ENCODE peak calls at places on chromosome 18, in nine cellular contexts. K is esophagus squamous epithelium; E is tibial artery; Z is pancreas; Y is psoas muscle; Q is heart left ventricle; C is colonic mucosa; D is H7; H is CD4-positive, CD25-positive, alpha-beta regulatory T cell. U is an unnamed sample.

GRCh38 chr18:48826806-48827205 is 124.0 kb downstream of the SMAD7 start:
- DNase-seq in K (no peak), E (peak; percentile 53), Z (no peak), Y (no peak), Q (peak; percentile 8), C (peak; percentile 9), D (no peak), H (no peak), U (peak; percentile 34)

GRCh38 chr18:58051765-58052460 is 7.9 kb downstream of the NEDD4L start:
- DNase-seq in K (no peak), E (no peak), Z (no peak), Y (no peak), Q (no peak), C (no peak), D (no peak), H (peak; percentile 18), U (no peak)

GRCh38 chr18:59033361-59033760 is 106.3 kb upstream of the SEC11C start:
- DNase-seq in K (no peak), E (no peak), Z (no peak), Y (no peak), Q (no peak), C (no peak), D (no peak), H (no peak), U (no peak)

GRCh38 chr18:3452750-3453539 is 3.0 kb downstream of the TGIF1 start:
- DNase-seq in K (no peak), E (no peak), Z (no peak), Y (no peak), Q (no peak), C (peak; percentile 34), D (no peak), H (no peak), U (no peak)

GRCh38 chr18:67600181-67600631 is 83.7 kb upstream of the DSEL start:
- DNase-seq in K (no peak), E (no peak), Z (no peak), Y (no peak), Q (no peak), C (no peak), D (no peak), H (no peak), U (no peak)

GRCh38 chr18:2805970-2806943 is 40.5 kb upstream of the EMILIN2 start:
- DNase-seq in K (no peak), E (no peak), Z (no peak), Y (no peak), Q (no peak), C (no peak), D (no peak), H (no peak), U (no peak)

GRCh38 chr18:38709122-38709521 is 1143.5 kb upstream of the CELF4 start:
- DNase-seq in K (no peak), E (no peak), Z (no peak), Y (no peak), Q (no peak), C (no peak), D (no peak), H (no peak), U (no peak)

GRCh38 chr18:68822926-68823325 is 25.0 kb downstream of the CCDC102B start:
- DNase-seq in K (no peak), E (no peak), Z (no peak), Y (no peak), Q (no peak), C (no peak), D (no peak), H (no peak), U (no peak)

GRCh38 chr18:25223211-25223610 is 128.8 kb downstream of the ZNF521 start:
- DNase-seq in K (no peak), E (no peak), Z (no peak), Y (no peak), Q (no peak), C (no peak), D (peak; percentile 33), H (no peak), U (no peak)

GRCh38 chr18:50033004-50033403 is 161.9 kb downstream of the MYO5B start:
- DNase-seq in K (no peak), E (no peak), Z (no peak), Y (no peak), Q (no peak), C (no peak), D (no peak), H (no peak), U (no peak)

GRCh38 chr18:47929681-47930085 is 776 bp downstream of the SMAD2 start:
- DNase-seq in K (no peak), E (no peak), Z (no peak), Y (no peak), Q (no peak), C (no peak), D (no peak), H (no peak), U (no peak)

GRCh38 chr18:24560511-24560981 is 100.1 kb downstream of the HRH4 start:
- DNase-seq in K (no peak), E (no peak), Z (no peak), Y (no peak), Q (no peak), C (no peak), D (peak; percentile 19), H (no peak), U (no peak)

GRCh38 chr18:38362286-38362792 is 796.7 kb upstream of the CELF4 start:
- DNase-seq in K (no peak), E (no peak), Z (no peak), Y (no peak), Q (no peak), C (no peak), D (peak; percentile 4), H (no peak), U (no peak)

GRCh38 chr18:6624729-6625308 is 104.7 kb upstream of the ARHGAP28 start:
- DNase-seq in K (no peak), E (no peak), Z (no peak), Y (no peak), Q (no peak), C (no peak), D (no peak), H (no peak), U (no peak)

GRCh38 chr18:6476201-6476600 is 61.5 kb upstream of the L3MBTL4 start:
- DNase-seq in K (no peak), E (no peak), Z (no peak), Y (no peak), Q (no peak), C (no peak), D (no peak), H (no peak), U (no peak)

GRCh38 chr18:58158008-58158407 is 114.0 kb downstream of the NEDD4L start:
- DNase-seq in K (no peak), E (no peak), Z (no peak), Y (no peak), Q (no peak), C (no peak), D (no peak), H (no peak), U (no peak)

GRCh38 chr18:59634096-59634495 is 63.1 kb downstream of the CCBE1 start:
- DNase-seq in K (no peak), E (no peak), Z (no peak), Y (no peak), Q (no peak), C (no peak), D (no peak), H (no peak), U (no peak)

GRCh38 chr18:22900558-22901183 is 32.5 kb upstream of the RBBP8 start:
- DNase-seq in K (no peak), E (no peak), Z (peak; percentile 63), Y (peak; percentile 15), Q (peak; percentile 27), C (no peak), D (no peak), H (no peak), U (no peak)

DNA sequence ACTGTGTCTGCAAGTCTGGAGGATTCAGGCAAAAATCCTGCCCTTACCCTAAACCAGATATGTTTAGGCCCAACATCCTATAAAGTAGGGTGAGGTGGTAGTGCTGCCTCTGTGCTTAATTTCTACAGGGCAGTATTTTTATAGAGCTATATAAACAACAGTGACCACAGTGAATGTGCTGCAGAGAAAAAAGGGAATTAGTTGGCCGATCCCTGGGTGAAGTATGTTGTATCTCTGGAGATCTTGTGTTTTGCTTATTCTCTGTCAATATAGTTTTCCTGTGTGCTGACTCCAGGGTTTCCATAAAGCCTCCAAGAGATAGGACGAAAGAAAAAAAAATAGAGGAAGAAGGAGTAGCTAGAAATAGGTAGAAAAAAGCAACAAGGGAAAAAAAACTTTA is 88.9 kb upstream of the THOC1 start:
- DNase-seq in K (no peak), E (no peak), Z (no peak), Y (no peak), Q (no peak), C (no peak), D (no peak), H (no peak), U (no peak)
- H3K36me3 ChIP-seq in K (no peaks in the 10 kb centered on the region), E (no peaks in the 10 kb centered on the region), Z (no peaks in the 10 kb centered on the region), Y (no peaks in the 10 kb centered on the region), Q (no peaks in the 10 kb centered on the region), C (no peaks in the 10 kb centered on the region), D (no peaks in the 10 kb centered on the region), H (no peaks in the 10 kb centered on the region), U (no peaks in the 10 kb centered on the region)

DNA sequence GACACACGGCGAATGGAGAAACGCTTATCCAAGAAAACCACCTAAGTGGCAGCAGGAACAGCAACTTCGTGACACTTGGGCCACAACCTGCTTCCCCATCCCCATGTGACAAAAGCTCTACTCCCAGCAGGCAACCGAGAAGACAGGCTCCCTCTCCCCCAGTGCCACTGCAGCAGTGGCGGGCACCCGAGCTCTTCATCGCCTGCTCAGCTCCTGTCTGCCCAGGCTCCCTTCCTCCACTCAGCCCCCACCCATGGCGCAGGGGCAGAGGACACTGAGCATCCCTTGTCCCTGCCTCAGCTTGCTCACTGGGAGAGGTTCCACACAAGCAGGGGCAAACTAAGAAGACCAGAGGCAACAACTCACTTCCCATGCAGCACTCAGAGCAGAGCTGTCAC is 22.9 kb downstream of the SLC66A2 start:
- DNase-seq in K (no peak), E (peak; percentile 37), Z (peak; percentile 44), Y (no peak), Q (peak; percentile 7), C (no peak), D (no peak), H (no peak), U (peak; percentile 47)
- H3K36me3 ChIP-seq in K (peaks cover 84% of the 10 kb centered on the region), E (peaks cover 46% of the 10 kb centered on the region), Z (no peaks in the 10 kb centered on the region), Y (no peaks in the 10 kb centered on the region), Q (peaks cover 8% of the 10 kb centered on the region), C (no peaks in the 10 kb centered on the region), D (no peaks in the 10 kb centered on the region), H (peaks cover 45% of the 10 kb centered on the region), U (peaks cover 6% of the 10 kb centered on the region)

DNA sequence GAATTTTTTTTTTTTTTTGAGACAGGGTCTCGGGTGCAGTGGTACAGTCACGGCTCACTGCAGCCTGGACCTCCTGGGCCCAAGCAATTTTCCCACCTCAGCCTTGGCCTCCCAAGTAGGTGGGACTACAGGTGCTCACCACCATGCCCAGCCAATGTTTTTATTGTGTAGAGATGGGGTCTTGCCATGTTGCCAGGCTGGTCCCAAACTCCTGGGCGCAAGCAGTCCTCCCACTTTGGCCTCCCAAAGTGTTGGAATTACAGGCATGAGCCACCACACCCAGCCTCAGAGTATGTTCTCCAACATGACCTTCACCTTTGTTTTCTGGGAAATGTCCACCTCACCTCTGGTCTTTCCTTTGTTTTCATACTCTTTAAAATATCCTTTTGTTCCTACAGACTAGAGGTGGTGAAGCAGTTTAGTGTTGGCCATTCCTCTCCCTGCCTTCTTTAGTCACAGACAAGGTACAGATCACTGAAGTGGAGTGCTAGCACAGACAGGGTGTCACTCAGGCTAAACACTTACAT is 19.5 kb upstream of the MOCOS start:
- DNase-seq in K (no peak), E (no peak), Z (no peak), Y (no peak), Q (no peak), C (no peak), D (no peak), H (no peak), U (no peak)
- H3K36me3 ChIP-seq in K (peaks cover 98% of the 10 kb centered on the region), E (peaks cover 67% of the 10 kb centered on the region), Z (peaks cover 2% of the 10 kb centered on the region), Y (peaks cover 3% of the 10 kb centered on the region), Q (peaks cover 15% of the 10 kb centered on the region), C (no peaks in the 10 kb centered on the region), D (peaks cover 32% of the 10 kb centered on the region), H (peaks cover 89% of the 10 kb centered on the region), U (peaks cover 3% of the 10 kb centered on the region)

GRCh38 chr18:9091066-9091476 is 11.4 kb upstream of the NDUFV2 start:
- DNase-seq in K (no peak), E (no peak), Z (no peak), Y (no peak), Q (no peak), C (no peak), D (no peak), H (peak; percentile 93), U (no peak)
- H3K36me3 ChIP-seq in K (no peaks in the 10 kb centered on the region), E (no peaks in the 10 kb centered on the region), Z (no peaks in the 10 kb centered on the region), Y (no peaks in the 10 kb centered on the region), Q (no peaks in the 10 kb centered on the region), C (no peaks in the 10 kb centered on the region), D (no peaks in the 10 kb centered on the region), H (no peaks in the 10 kb centered on the region), U (no peaks in the 10 kb centered on the region)

U was measured in aorta.